ENCODE peak calls at places on chromosomes 2 and 18, in ten cellular contexts. M is OCI-LY7; C is naive thymus-derived CD4-positive, alpha-beta T cell; N is coronary artery; O is activated naive CD8-positive, alpha-beta T cell treated with anti-CD3 and anti-CD28 coated beads, Interleukin-2, amount 50 U/mL, for 24 hours; Y is NCI-H2171; I is iris pigment epithelial cell; Z is T follicular helper cell; Q is left cardiac atrium; A is psoas muscle. J is an unnamed sample.

GRCh38 chr2:20184067-20184938 is 40.6 kb downstream of the SDC1 start:
- DNase-seq in M (no peak), C (no peak), N (no peak), O (no peak), Y (no peak), I (peak; percentile 82), Z (no peak), Q (no peak), A (no peak), J (no peak)

GRCh38 chr2:45960057-45960863 is 308.8 kb downstream of the PRKCE start:
- DNase-seq in M (no peak), C (no peak), N (no peak), O (no peak), Y (no peak), I (no peak), Z (no peak), Q (no peak), A (no peak), J (no peak)

GRCh38 chr2:30282081-30282480 is 50.7 kb downstream of the LBH start:
- DNase-seq in M (peak; percentile 86), C (no peak), N (peak; percentile 26), O (no peak), Y (no peak), I (no peak), Z (no peak), Q (no peak), A (no peak), J (no peak)

GRCh38 chr2:158443613-158444012 is 12.9 kb downstream of the CCDC148 start:
- DNase-seq in M (no peak), C (no peak), N (no peak), O (no peak), Y (no peak), I (no peak), Z (no peak), Q (no peak), A (no peak), J (no peak)

GRCh38 chr2:111111101-111111755 is 9.5 kb upstream of the BCL2L11 start:
- DNase-seq in M (no peak), C (no peak), N (no peak), O (no peak), Y (no peak), I (no peak), Z (no peak), Q (no peak), A (no peak), J (no peak)

GRCh38 chr2:218648473-218649100 is 10.8 kb downstream of the ZNF142 start:
- DNase-seq in M (peak; percentile 67), C (peak; percentile 29), N (no peak), O (peak; percentile 48), Y (no peak), I (peak; percentile 73), Z (peak; percentile 20), Q (peak; percentile 51), A (peak; percentile 47), J (peak; percentile 56)

GRCh38 chr2:113886479-113887383 is 3.2 kb upstream of the ACTR3 start:
- DNase-seq in M (peak; percentile 89), C (no peak), N (no peak), O (peak; percentile 63), Y (no peak), I (peak; percentile 92), Z (no peak), Q (peak; percentile 56), A (peak; percentile 32), J (no peak)

GRCh38 chr2:64288321-64288931 is 144.2 kb upstream of the PELI1 start:
- DNase-seq in M (no peak), C (no peak), N (no peak), O (no peak), Y (no peak), I (peak; percentile 84), Z (no peak), Q (no peak), A (no peak), J (no peak)

GRCh38 chr2:172552547-172553291 is 3.2 kb upstream of the PDK1 start:
- DNase-seq in M (no peak), C (no peak), N (no peak), O (no peak), Y (no peak), I (peak; percentile 94), Z (no peak), Q (no peak), A (no peak), J (no peak)

GRCh38 chr2:76599732-76600368 is 889.1 kb upstream of the GCFC2 start:
- DNase-seq in M (peak; percentile 81), C (no peak), N (no peak), O (no peak), Y (peak; percentile 86), I (peak; percentile 83), Z (no peak), Q (peak; percentile 26), A (peak; percentile 14), J (peak; percentile 83)

GRCh38 chr2:233026211-233026813 is 6.2 kb upstream of the NEU2 start:
- DNase-seq in M (no peak), C (no peak), N (no peak), O (no peak), Y (no peak), I (peak; percentile 63), Z (no peak), Q (no peak), A (no peak), J (no peak)

GRCh38 chr2:65040414-65041261 is 15.6 kb upstream of the CEP68 start:
- DNase-seq in M (peak; percentile 85), C (peak; percentile 63), N (peak; percentile 87), O (peak; percentile 73), Y (peak; percentile 30), I (peak; percentile 82), Z (peak; percentile 62), Q (peak; percentile 86), A (peak; percentile 77), J (peak; percentile 77)

GRCh38 chr2:148936857-148937450 is 61.9 kb downstream of the KIF5C start:
- DNase-seq in M (no peak), C (no peak), N (no peak), O (no peak), Y (no peak), I (no peak), Z (no peak), Q (no peak), A (no peak), J (no peak)

GRCh38 chr2:6999161-6999877 is 82.1 kb downstream of the RNF144A start:
- DNase-seq in M (peak; percentile 8), C (no peak), N (no peak), O (no peak), Y (no peak), I (no peak), Z (no peak), Q (no peak), A (no peak), J (no peak)

GRCh38 chr18:13380671-13381070 is 162.1 kb downstream of the LDLRAD4 start:
- DNase-seq in M (no peak), C (no peak), N (no peak), O (no peak), Y (no peak), I (peak; percentile 24), Z (no peak), Q (no peak), A (no peak), J (no peak)

GRCh38 chr2:213119061-213119809 is 32.2 kb downstream of the IKZF2 start:
- DNase-seq in M (peak; percentile 6), C (no peak), N (no peak), O (peak; percentile 15), Y (no peak), I (peak; percentile 94), Z (no peak), Q (no peak), A (no peak), J (no peak)

GRCh38 chr2:10039658-10040410 is 3.5 kb upstream of the KLF11 start:
- DNase-seq in M (no peak), C (no peak), N (no peak), O (no peak), Y (no peak), I (no peak), Z (no peak), Q (no peak), A (peak; percentile 69), J (no peak)